ENCODE peak calls at places on chromosomes 11 and 22, in nine cellular contexts. One of them, this sample, is unnamed.

GRCh38 chr22:48528221-48528915 is 1299.3 kb downstream of the BRD1 start:
- DNase-seq in mesothelial cell of epicardium: no peak
- DNase-seq in activated CD8-positive, alpha-beta T cell treated with anti-CD3 and anti-CD28 coated beads for 36 hours: no peak
- DNase-seq in nephron progenitor cell: no peak
- DNase-seq in neural crest cell: no peak
- DNase-seq in fibroblast of pulmonary artery: no peak
- DNase-seq in endothelial cell: no peak
- DNase-seq in dorsolateral prefrontal cortex: no peak
- DNase-seq in tibial artery: no peak
- DNase-seq in this sample: no peak

GRCh38 chr11:46555269-46556054 is 38.4 kb downstream of the AMBRA1 start:
- DNase-seq in tibial artery: no peak
- DNase-seq in activated CD8-positive, alpha-beta T cell treated with anti-CD3 and anti-CD28 coated beads for 36 hours: peak
- DNase-seq in nephron progenitor cell: no peak
- DNase-seq in endothelial cell: no peak
- DNase-seq in neural crest cell: no peak
- DNase-seq in fibroblast of pulmonary artery: peak
- DNase-seq in mesothelial cell of epicardium: no peak
- DNase-seq in dorsolateral prefrontal cortex: no peak
- DNase-seq in this sample: no peak

GRCh38 chr11:89521294-89521693 is 30.1 kb upstream of the NOX4 start:
- DNase-seq in fibroblast of pulmonary artery: no peak
- DNase-seq in neural crest cell: no peak
- DNase-seq in endothelial cell: no peak
- DNase-seq in activated CD8-positive, alpha-beta T cell treated with anti-CD3 and anti-CD28 coated beads for 36 hours: no peak
- DNase-seq in tibial artery: no peak
- DNase-seq in dorsolateral prefrontal cortex: no peak
- DNase-seq in nephron progenitor cell: no peak
- DNase-seq in mesothelial cell of epicardium: no peak
- DNase-seq in this sample: no peak

GRCh38 chr11:61833926-61834277 is 5.8 kb downstream of the FADS2 start:
- DNase-seq in dorsolateral prefrontal cortex: no peak
- DNase-seq in fibroblast of pulmonary artery: peak
- DNase-seq in neural crest cell: no peak
- DNase-seq in activated CD8-positive, alpha-beta T cell treated with anti-CD3 and anti-CD28 coated beads for 36 hours: no peak
- DNase-seq in endothelial cell: no peak
- DNase-seq in nephron progenitor cell: no peak
- DNase-seq in mesothelial cell of epicardium: no peak
- DNase-seq in tibial artery: no peak
- DNase-seq in this sample: no peak

GRCh38 chr11:88353386-88353785 is 15.8 kb upstream of the CTSC start:
- DNase-seq in endothelial cell: no peak
- DNase-seq in nephron progenitor cell: no peak
- DNase-seq in tibial artery: no peak
- DNase-seq in neural crest cell: no peak
- DNase-seq in mesothelial cell of epicardium: no peak
- DNase-seq in dorsolateral prefrontal cortex: no peak
- DNase-seq in fibroblast of pulmonary artery: no peak
- DNase-seq in activated CD8-positive, alpha-beta T cell treated with anti-CD3 and anti-CD28 coated beads for 36 hours: no peak
- DNase-seq in this sample: no peak

GRCh38 chr22:24772493-24773220 is 1.9 kb downstream of the PIWIL3 start:
- DNase-seq in dorsolateral prefrontal cortex: no peak
- DNase-seq in tibial artery: no peak
- DNase-seq in nephron progenitor cell: peak
- DNase-seq in fibroblast of pulmonary artery: peak
- DNase-seq in mesothelial cell of epicardium: no peak
- DNase-seq in neural crest cell: no peak
- DNase-seq in activated CD8-positive, alpha-beta T cell treated with anti-CD3 and anti-CD28 coated beads for 36 hours: no peak
- DNase-seq in endothelial cell: peak
- DNase-seq in this sample: no peak

GRCh38 chr11:71456831-71457230 is 3.8 kb downstream of the NADSYN1 start:
- DNase-seq in activated CD8-positive, alpha-beta T cell treated with anti-CD3 and anti-CD28 coated beads for 36 hours: no peak
- DNase-seq in dorsolateral prefrontal cortex: no peak
- DNase-seq in fibroblast of pulmonary artery: no peak
- DNase-seq in mesothelial cell of epicardium: no peak
- DNase-seq in neural crest cell: no peak
- DNase-seq in tibial artery: no peak
- DNase-seq in endothelial cell: no peak
- DNase-seq in nephron progenitor cell: no peak
- DNase-seq in this sample: no peak

GRCh38 chr11:116366980-116367640 is 405.7 kb downstream of the BUD13 start:
- DNase-seq in mesothelial cell of epicardium: no peak
- DNase-seq in fibroblast of pulmonary artery: peak
- DNase-seq in nephron progenitor cell: no peak
- DNase-seq in tibial artery: no peak
- DNase-seq in neural crest cell: no peak
- DNase-seq in endothelial cell: peak
- DNase-seq in activated CD8-positive, alpha-beta T cell treated with anti-CD3 and anti-CD28 coated beads for 36 hours: no peak
- DNase-seq in dorsolateral prefrontal cortex: no peak
- DNase-seq in this sample: no peak

GRCh38 chr22:39148727-39149535 is 3.5 kb downstream of the CBX7 start:
- DNase-seq in fibroblast of pulmonary artery: no peak
- DNase-seq in neural crest cell: no peak
- DNase-seq in endothelial cell: no peak
- DNase-seq in activated CD8-positive, alpha-beta T cell treated with anti-CD3 and anti-CD28 coated beads for 36 hours: peak
- DNase-seq in dorsolateral prefrontal cortex: no peak
- DNase-seq in nephron progenitor cell: peak
- DNase-seq in mesothelial cell of epicardium: no peak
- DNase-seq in tibial artery: peak
- DNase-seq in this sample: peak

GRCh38 chr22:49486225-49486624 is 341.4 kb downstream of the BRD1 start:
- DNase-seq in neural crest cell: no peak
- DNase-seq in tibial artery: no peak
- DNase-seq in dorsolateral prefrontal cortex: no peak
- DNase-seq in endothelial cell: no peak
- DNase-seq in mesothelial cell of epicardium: no peak
- DNase-seq in fibroblast of pulmonary artery: no peak
- DNase-seq in activated CD8-positive, alpha-beta T cell treated with anti-CD3 and anti-CD28 coated beads for 36 hours: no peak
- DNase-seq in nephron progenitor cell: no peak
- DNase-seq in this sample: no peak

GRCh38 chr11:121723261-121723741 is 270.5 kb upstream of the SORL1-AS1 start:
- DNase-seq in mesothelial cell of epicardium: no peak
- DNase-seq in neural crest cell: no peak
- DNase-seq in dorsolateral prefrontal cortex: peak
- DNase-seq in endothelial cell: peak
- DNase-seq in tibial artery: peak
- DNase-seq in activated CD8-positive, alpha-beta T cell treated with anti-CD3 and anti-CD28 coated beads for 36 hours: no peak
- DNase-seq in fibroblast of pulmonary artery: peak
- DNase-seq in nephron progenitor cell: peak
- DNase-seq in this sample: no peak

GRCh38 chr22:50620861-50621490 is 7.0 kb downstream of the ARSA start:
- DNase-seq in dorsolateral prefrontal cortex: no peak
- DNase-seq in neural crest cell: no peak
- DNase-seq in endothelial cell: no peak
- DNase-seq in fibroblast of pulmonary artery: no peak
- DNase-seq in activated CD8-positive, alpha-beta T cell treated with anti-CD3 and anti-CD28 coated beads for 36 hours: peak
- DNase-seq in mesothelial cell of epicardium: no peak
- DNase-seq in tibial artery: peak
- DNase-seq in nephron progenitor cell: no peak
- DNase-seq in this sample: peak

GRCh38 chr11:122045181-122045586 is 70.8 kb downstream of the BLID start:
- DNase-seq in nephron progenitor cell: no peak
- DNase-seq in fibroblast of pulmonary artery: peak
- DNase-seq in neural crest cell: no peak
- DNase-seq in activated CD8-positive, alpha-beta T cell treated with anti-CD3 and anti-CD28 coated beads for 36 hours: no peak
- DNase-seq in endothelial cell: no peak
- DNase-seq in mesothelial cell of epicardium: no peak
- DNase-seq in tibial artery: no peak
- DNase-seq in dorsolateral prefrontal cortex: no peak
- DNase-seq in this sample: no peak

GRCh38 chr11:13776134-13776815 is 107.8 kb downstream of the FAR1 start:
- DNase-seq in neural crest cell: no peak
- DNase-seq in tibial artery: no peak
- DNase-seq in mesothelial cell of epicardium: no peak
- DNase-seq in fibroblast of pulmonary artery: peak
- DNase-seq in endothelial cell: peak
- DNase-seq in activated CD8-positive, alpha-beta T cell treated with anti-CD3 and anti-CD28 coated beads for 36 hours: peak
- DNase-seq in nephron progenitor cell: peak
- DNase-seq in dorsolateral prefrontal cortex: no peak
- DNase-seq in this sample: no peak

DNA sequence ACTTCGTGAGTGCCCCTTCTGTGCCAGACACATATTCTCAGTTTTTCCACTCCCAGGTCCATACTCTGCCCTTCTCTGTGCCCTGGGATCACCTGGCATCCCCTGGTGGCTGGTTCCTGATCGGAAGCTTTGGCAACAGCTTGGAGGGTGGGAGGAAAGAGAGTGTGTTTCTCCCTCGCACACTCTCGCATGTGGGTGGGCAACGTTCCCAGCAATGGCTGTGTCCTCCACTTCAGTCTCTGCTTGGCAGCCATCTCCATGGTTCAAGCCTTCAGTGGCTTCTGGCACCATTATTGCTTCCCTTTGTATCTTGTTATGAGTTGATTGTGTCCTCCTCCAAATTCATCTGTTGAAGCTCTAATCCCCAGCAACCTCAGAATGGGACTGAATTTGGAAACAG is 342.7 kb upstream of the SYN3 start:
- DNase-seq in tibial artery: no peak
- DNase-seq in mesothelial cell of epicardium: no peak
- DNase-seq in dorsolateral prefrontal cortex: peak
- DNase-seq in activated CD8-positive, alpha-beta T cell treated with anti-CD3 and anti-CD28 coated beads for 36 hours: no peak
- DNase-seq in endothelial cell: no peak
- DNase-seq in fibroblast of pulmonary artery: no peak
- DNase-seq in nephron progenitor cell: no peak
- DNase-seq in neural crest cell: no peak
- DNase-seq in this sample: no peak
- TF ChIP-seq CTCF in tibial artery: no peak
- TF ChIP-seq CTCF in mesothelial cell of epicardium: no peak
- TF ChIP-seq CTCF in dorsolateral prefrontal cortex: no peak
- TF ChIP-seq CTCF in activated CD8-positive, alpha-beta T cell treated with anti-CD3 and anti-CD28 coated beads for 36 hours: no peak
- TF ChIP-seq CTCF in endothelial cell: no peak
- TF ChIP-seq CTCF in fibroblast of pulmonary artery: no peak
- TF ChIP-seq CTCF in nephron progenitor cell: no peak
- TF ChIP-seq CTCF in neural crest cell: no peak
- TF ChIP-seq CTCF in this sample: no peak

DNA sequence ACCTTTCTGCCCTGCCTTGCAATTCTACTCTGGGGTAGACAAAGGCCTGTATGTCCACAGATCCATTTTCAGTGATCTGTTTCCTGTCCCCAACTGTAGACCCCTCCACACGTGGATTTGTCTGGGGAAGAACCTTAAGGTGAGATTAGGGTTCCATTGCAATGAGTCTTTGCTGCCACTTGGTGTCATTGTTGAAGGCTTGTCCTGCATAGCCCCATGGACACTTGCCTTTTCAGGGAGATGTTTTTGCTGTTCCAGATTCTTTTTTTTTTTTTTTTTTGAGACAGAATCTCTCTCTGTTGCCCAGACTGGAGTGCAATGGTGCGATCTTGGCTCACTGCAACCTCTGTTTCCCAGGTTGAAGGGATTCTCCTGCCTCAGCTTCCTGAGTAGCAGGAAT is 21.8 kb downstream of the SERPING1 start:
- DNase-seq in dorsolateral prefrontal cortex: no peak
- DNase-seq in endothelial cell: no peak
- DNase-seq in tibial artery: no peak
- DNase-seq in mesothelial cell of epicardium: no peak
- DNase-seq in activated CD8-positive, alpha-beta T cell treated with anti-CD3 and anti-CD28 coated beads for 36 hours: no peak
- DNase-seq in fibroblast of pulmonary artery: no peak
- DNase-seq in nephron progenitor cell: no peak
- DNase-seq in neural crest cell: no peak
- DNase-seq in this sample: no peak
- TF ChIP-seq CTCF in dorsolateral prefrontal cortex: no peak
- TF ChIP-seq CTCF in endothelial cell: peak
- TF ChIP-seq CTCF in tibial artery: no peak
- TF ChIP-seq CTCF in mesothelial cell of epicardium: no peak
- TF ChIP-seq CTCF in activated CD8-positive, alpha-beta T cell treated with anti-CD3 and anti-CD28 coated beads for 36 hours: no peak
- TF ChIP-seq CTCF in fibroblast of pulmonary artery: no peak
- TF ChIP-seq CTCF in nephron progenitor cell: no peak
- TF ChIP-seq CTCF in neural crest cell: peak
- TF ChIP-seq CTCF in this sample: no peak

GRCh38 chr22:44990810-44991209 is 19.0 kb downstream of the PHF21B start:
- DNase-seq in activated CD8-positive, alpha-beta T cell treated with anti-CD3 and anti-CD28 coated beads for 36 hours: no peak
- DNase-seq in fibroblast of pulmonary artery: no peak
- DNase-seq in dorsolateral prefrontal cortex: no peak
- DNase-seq in neural crest cell: no peak
- DNase-seq in mesothelial cell of epicardium: no peak
- DNase-seq in tibial artery: no peak
- DNase-seq in nephron progenitor cell: no peak
- DNase-seq in endothelial cell: no peak
- DNase-seq in this sample: no peak

GRCh38 chr22:44990328-44990727 is 19.5 kb downstream of the PHF21B start:
- DNase-seq in dorsolateral prefrontal cortex: no peak
- DNase-seq in neural crest cell: no peak
- DNase-seq in activated CD8-positive, alpha-beta T cell treated with anti-CD3 and anti-CD28 coated beads for 36 hours: no peak
- DNase-seq in mesothelial cell of epicardium: no peak
- DNase-seq in nephron progenitor cell: no peak
- DNase-seq in fibroblast of pulmonary artery: no peak
- DNase-seq in tibial artery: no peak
- DNase-seq in endothelial cell: no peak
- DNase-seq in this sample: no peak

GRCh38 chr22:44985906-44986527 is 23.8 kb downstream of the PHF21B start:
- DNase-seq in dorsolateral prefrontal cortex: no peak
- DNase-seq in nephron progenitor cell: no peak
- DNase-seq in tibial artery: no peak
- DNase-seq in activated CD8-positive, alpha-beta T cell treated with anti-CD3 and anti-CD28 coated beads for 36 hours: no peak
- DNase-seq in endothelial cell: no peak
- DNase-seq in fibroblast of pulmonary artery: no peak
- DNase-seq in neural crest cell: no peak
- DNase-seq in mesothelial cell of epicardium: no peak
- DNase-seq in this sample: no peak

GRCh38 chr22:44991218-44991617 is 18.6 kb downstream of the PHF21B start:
- DNase-seq in tibial artery: no peak
- DNase-seq in nephron progenitor cell: no peak
- DNase-seq in activated CD8-positive, alpha-beta T cell treated with anti-CD3 and anti-CD28 coated beads for 36 hours: no peak
- DNase-seq in dorsolateral prefrontal cortex: no peak
- DNase-seq in fibroblast of pulmonary artery: no peak
- DNase-seq in mesothelial cell of epicardium: no peak
- DNase-seq in endothelial cell: no peak
- DNase-seq in neural crest cell: no peak
- DNase-seq in this sample: no peak

GRCh38 chr22:44988671-44989070 is 21.1 kb downstream of the PHF21B start:
- DNase-seq in mesothelial cell of epicardium: no peak
- DNase-seq in tibial artery: no peak
- DNase-seq in endothelial cell: no peak
- DNase-seq in dorsolateral prefrontal cortex: no peak
- DNase-seq in activated CD8-positive, alpha-beta T cell treated with anti-CD3 and anti-CD28 coated beads for 36 hours: peak
- DNase-seq in fibroblast of pulmonary artery: no peak
- DNase-seq in nephron progenitor cell: no peak
- DNase-seq in neural crest cell: no peak
- DNase-seq in this sample: no peak
- TF ChIP-seq CTCF in mesothelial cell of epicardium: no peak
- TF ChIP-seq CTCF in tibial artery: no peak
- TF ChIP-seq CTCF in endothelial cell: no peak
- TF ChIP-seq CTCF in dorsolateral prefrontal cortex: no peak
- TF ChIP-seq CTCF in activated CD8-positive, alpha-beta T cell treated with anti-CD3 and anti-CD28 coated beads for 36 hours: no peak
- TF ChIP-seq CTCF in fibroblast of pulmonary artery: no peak
- TF ChIP-seq CTCF in nephron progenitor cell: no peak
- TF ChIP-seq CTCF in neural crest cell: no peak
- TF ChIP-seq CTCF in this sample: no peak

GRCh38 chr11:762421-763072 is 14.7 kb downstream of the GATD1 start:
- DNase-seq in neural crest cell: no peak
- DNase-seq in nephron progenitor cell: no peak
- DNase-seq in mesothelial cell of epicardium: no peak
- DNase-seq in activated CD8-positive, alpha-beta T cell treated with anti-CD3 and anti-CD28 coated beads for 36 hours: peak
- DNase-seq in endothelial cell: no peak
- DNase-seq in dorsolateral prefrontal cortex: peak
- DNase-seq in tibial artery: peak
- DNase-seq in fibroblast of pulmonary artery: peak
- DNase-seq in this sample: no peak
- TF ChIP-seq CTCF in neural crest cell: peak
- TF ChIP-seq CTCF in nephron progenitor cell: no peak
- TF ChIP-seq CTCF in mesothelial cell of epicardium: no peak
- TF ChIP-seq CTCF in activated CD8-positive, alpha-beta T cell treated with anti-CD3 and anti-CD28 coated beads for 36 hours: no peak
- TF ChIP-seq CTCF in endothelial cell: no peak
- TF ChIP-seq CTCF in dorsolateral prefrontal cortex: peak
- TF ChIP-seq CTCF in tibial artery: no peak
- TF ChIP-seq CTCF in fibroblast of pulmonary artery: no peak
- TF ChIP-seq CTCF in this sample: no peak